ENCODE peak calls at places on chromosome 9, in eight cellular contexts. Y, F, K, V, L, S, Z and O are unnamed samples. For H3K4me1, the result is how much of the 10 kb centered on the place peaks cover.

GRCh38 chr9:2597483-2597882 is 24.1 kb upstream of the VLDLR start:
- DNase-seq in Y (no peak), F (no peak), K (no peak), V (no peak), L (no peak), S (no peak), Z (no peak), O (no peak)

GRCh38 chr9:127183814-127184582 is 61.6 kb upstream of the ANGPTL2 start:
- DNase-seq in Y (no peak), F (no peak), K (no peak), V (no peak), L (no peak), S (no peak), Z (peak), O (no peak)

GRCh38 chr9:37329576-37329975 is 92.9 kb upstream of the GRHPR start:
- DNase-seq in Y (no peak), F (peak), K (no peak), V (peak), L (no peak), S (no peak), Z (no peak), O (no peak)

GRCh38 chr9:5949103-5949699 is 58.5 kb downstream of the MLANA start:
- DNase-seq in Y (no peak), F (peak), K (peak), V (no peak), L (no peak), S (no peak), Z (no peak), O (no peak)

GRCh38 chr9:11158676-11159075 is 545.9 kb upstream of the PTPRD start:
- DNase-seq in Y (no peak), F (no peak), K (no peak), V (no peak), L (no peak), S (no peak), Z (no peak), O (no peak)

GRCh38 chr9:110126457-110126856 is 81.5 kb downstream of the C9orf152 start:
- DNase-seq in Y (no peak), F (no peak), K (no peak), V (no peak), L (no peak), S (no peak), Z (no peak), O (no peak)

GRCh38 chr9:121066850-121067249 is 7.9 kb upstream of the CNTRL start:
- DNase-seq in Y (no peak), F (no peak), K (no peak), V (no peak), L (no peak), S (no peak), Z (no peak), O (no peak)

GRCh38 chr9:124271660-124272059 is 13.9 kb downstream of the NEK6 start:
- DNase-seq in Y (peak), F (no peak), K (no peak), V (no peak), L (no peak), S (no peak), Z (no peak), O (no peak)

GRCh38 chr9:37574241-37574721 is 1.9 kb downstream of the FBXO10 start:
- DNase-seq in Y (no peak), F (no peak), K (no peak), V (peak), L (no peak), S (no peak), Z (no peak), O (no peak)

GRCh38 chr9:79237861-79238260 is 333.9 kb upstream of the TLE4 start:
- DNase-seq in Y (no peak), F (no peak), K (no peak), V (no peak), L (no peak), S (no peak), Z (no peak), O (no peak)

GRCh38 chr9:121743441-121744001 is 92.1 kb downstream of the DAB2IP start:
- DNase-seq in Y (peak), F (peak), K (peak), V (peak), L (peak), S (peak), Z (peak), O (peak)

GRCh38 chr9:121550569-121551512 is 51.2 kb upstream of the GGTA1 start:
- DNase-seq in Y (peak), F (peak), K (peak), V (peak), L (peak), S (peak), Z (peak), O (peak)

GRCh38 chr9:79764377-79764776 is 192.6 kb downstream of the TLE4 start:
- DNase-seq in Y (no peak), F (peak), K (no peak), V (no peak), L (no peak), S (no peak), Z (peak), O (no peak)

GRCh38 chr9:25519286-25519685 is 159.0 kb downstream of the TUSC1 start:
- DNase-seq in Y (no peak), F (peak), K (no peak), V (no peak), L (no peak), S (no peak), Z (no peak), O (no peak)

GRCh38 chr9:116475201-116475600 is 211.9 kb upstream of the TRIM32 start:
- DNase-seq in Y (no peak), F (peak), K (no peak), V (no peak), L (no peak), S (no peak), Z (no peak), O (no peak)

GRCh38 chr9:109584205-109584604 is 86.1 kb upstream of the PTPN3 start:
- DNase-seq in Y (no peak), F (no peak), K (no peak), V (peak), L (no peak), S (no peak), Z (no peak), O (no peak)

GRCh38 chr9:36144322-36145206 is 8.0 kb downstream of the GLIPR2 start:
- DNase-seq in Y (no peak), F (no peak), K (no peak), V (no peak), L (no peak), S (no peak), Z (no peak), O (no peak)

GRCh38 chr9:72557549-72557948 is 36.1 kb downstream of the TMC1 start:
- DNase-seq in Y (peak), F (peak), K (peak), V (peak), L (peak), S (peak), Z (peak), O (no peak)

GRCh38 chr9:88143179-88143578 is 4.9 kb upstream of the SPATA31C2 start:
- DNase-seq in Y (no peak), F (no peak), K (no peak), V (no peak), L (no peak), S (no peak), Z (no peak), O (no peak)

GRCh38 chr9:121636411-121636865 is 15.0 kb upstream of the DAB2IP start:
- DNase-seq in Y (no peak), F (peak), K (no peak), V (no peak), L (no peak), S (no peak), Z (peak), O (peak)

GRCh38 chr9:121930970-121931369 is 162.1 kb downstream of the TTLL11 start:
- DNase-seq in Y (no peak), F (no peak), K (no peak), V (no peak), L (no peak), S (no peak), Z (no peak), O (no peak)

GRCh38 chr9:134785325-134786108 is 95.1 kb upstream of the FCN2 start:
- DNase-seq in Y (no peak), F (no peak), K (no peak), V (no peak), L (no peak), S (no peak), Z (no peak), O (no peak)

GRCh38 chr9:109048822-109049221 is 35.5 kb upstream of the CTNNAL1 start:
- DNase-seq in Y (no peak), F (no peak), K (no peak), V (no peak), L (no peak), S (no peak), Z (no peak), O (no peak)

GRCh38 chr9:127065592-127065991 is 56.8 kb downstream of the ANGPTL2 start:
- DNase-seq in Y (no peak), F (peak), K (no peak), V (no peak), L (no peak), S (no peak), Z (no peak), O (no peak)

DNA sequence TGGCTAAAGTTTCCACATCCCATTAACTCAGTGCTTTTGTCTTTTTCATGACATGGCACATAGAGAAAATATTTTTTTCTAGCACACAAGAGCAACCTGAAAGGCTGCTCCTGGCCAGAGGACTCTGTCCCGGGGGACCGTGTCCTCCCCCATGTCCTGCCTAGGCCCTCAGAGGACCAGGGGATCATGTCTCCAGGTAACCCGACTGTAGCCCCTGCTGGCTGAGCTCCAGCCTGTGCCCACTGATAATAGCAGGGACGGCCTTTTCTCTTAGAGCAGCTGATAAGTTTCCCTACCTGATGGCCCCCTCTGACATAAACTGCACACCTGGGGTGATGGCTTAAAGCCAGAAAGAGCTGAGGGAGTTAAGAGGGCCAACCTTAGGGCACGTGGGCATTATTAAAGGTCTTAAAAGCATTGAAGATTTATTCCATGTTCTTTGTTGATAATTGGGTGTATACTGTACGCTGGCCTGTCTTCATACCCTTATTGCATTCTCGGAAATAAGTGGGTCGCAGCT is 5.9 kb downstream of the HDHD3 start:
- DNase-seq in Y (no peak), F (no peak), K (no peak), V (no peak), L (no peak), S (no peak), Z (no peak), O (no peak)
- H3K4me1 ChIP-seq in Y (under half), F (under half), K (under half), V (under half), L (under half), S (under half), Z (under half), O (under half)

GRCh38 chr9:128251701-128252100 is 24.1 kb downstream of the GOLGA2 start:
- DNase-seq in Y (no peak), F (no peak), K (no peak), V (no peak), L (no peak), S (no peak), Z (no peak), O (no peak)

GRCh38 chr9:128249558-128249913 is 26.3 kb downstream of the GOLGA2 start:
- DNase-seq in Y (no peak), F (no peak), K (no peak), V (no peak), L (no peak), S (no peak), Z (no peak), O (no peak)

GRCh38 chr9:128250839-128251558 is 24.8 kb downstream of the GOLGA2 start:
- DNase-seq in Y (no peak), F (no peak), K (no peak), V (peak), L (no peak), S (no peak), Z (no peak), O (no peak)

GRCh38 chr9:128252317-128253139 is 23.3 kb downstream of the GOLGA2 start:
- DNase-seq in Y (peak), F (no peak), K (no peak), V (no peak), L (peak), S (no peak), Z (no peak), O (no peak)

DNA sequence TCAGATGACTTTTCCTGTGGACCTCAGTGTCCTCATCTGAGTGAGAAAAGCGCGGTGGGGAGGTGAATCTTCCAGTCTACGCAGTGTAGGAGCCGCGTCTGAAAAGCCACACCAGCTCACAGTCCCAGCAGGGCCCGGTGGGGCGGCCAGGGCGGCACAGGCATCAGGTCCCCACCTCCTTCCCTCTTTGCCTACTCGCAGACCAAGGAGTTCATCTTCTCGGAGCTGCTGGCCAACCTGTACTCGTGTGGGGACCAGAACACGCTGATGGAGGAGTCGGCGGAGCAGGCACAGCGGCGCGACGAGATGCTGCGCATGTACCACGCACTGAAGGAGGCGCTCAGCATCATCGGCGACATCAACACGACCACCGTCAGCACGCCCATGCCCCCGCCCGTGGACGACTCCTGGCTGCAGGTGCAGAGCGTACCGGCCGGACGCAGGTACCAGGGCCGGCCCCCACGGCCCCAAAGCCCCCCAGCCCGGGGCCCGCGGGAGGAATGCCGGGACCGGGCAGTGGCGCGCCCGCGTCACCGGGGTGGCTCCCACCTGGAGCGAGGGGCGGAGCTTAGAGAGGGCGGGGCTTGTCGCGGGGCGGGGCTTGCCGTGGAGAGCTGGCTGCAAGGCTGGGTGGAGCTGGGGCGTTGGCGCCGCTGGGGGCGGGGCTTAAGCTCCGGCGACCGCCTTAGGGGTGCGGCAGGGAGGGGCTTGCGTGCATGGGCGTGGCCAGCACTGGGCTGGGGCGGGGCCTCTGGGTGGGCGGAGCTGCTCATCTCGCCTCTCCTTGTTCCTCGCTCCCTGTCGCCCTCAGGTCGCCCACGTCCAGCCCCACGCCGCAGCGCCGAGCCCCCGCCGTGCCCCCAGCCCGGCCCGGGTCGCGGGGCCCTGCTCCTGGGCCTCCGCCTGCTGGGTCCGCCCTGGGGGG is 25.6 kb downstream of the GOLGA2 start:
- DNase-seq in Y (peak), F (peak), K (peak), V (peak), L (peak), S (peak), Z (peak), O (peak)
- H3K27ac ChIP-seq in Y (no peak), F (peak), K (no peak), V (no peak), L (no peak), S (peak), Z (no peak), O (peak)

GRCh38 chr9:69891696-69892095 is 71.1 kb downstream of the CFAP95 start:
- DNase-seq in Y (no peak), F (no peak), K (no peak), V (no peak), L (no peak), S (no peak), Z (no peak), O (no peak)
- TF ChIP-seq CTCF in Y (no peak), F (no peak), K (no peak), V (no peak), L (no peak), S (no peak), Z (no peak), O (no peak)

GRCh38 chr9:136855461-136856077 is 3.4 kb downstream of the MAMDC4 start:
- DNase-seq in Y (peak), F (no peak), K (no peak), V (no peak), L (peak), S (no peak), Z (no peak), O (no peak)
- H3K4me1 ChIP-seq in Y (under half), F (under half), K (under half), V (under half), L (under half), S (under half), Z (under half), O (under half)

DNA sequence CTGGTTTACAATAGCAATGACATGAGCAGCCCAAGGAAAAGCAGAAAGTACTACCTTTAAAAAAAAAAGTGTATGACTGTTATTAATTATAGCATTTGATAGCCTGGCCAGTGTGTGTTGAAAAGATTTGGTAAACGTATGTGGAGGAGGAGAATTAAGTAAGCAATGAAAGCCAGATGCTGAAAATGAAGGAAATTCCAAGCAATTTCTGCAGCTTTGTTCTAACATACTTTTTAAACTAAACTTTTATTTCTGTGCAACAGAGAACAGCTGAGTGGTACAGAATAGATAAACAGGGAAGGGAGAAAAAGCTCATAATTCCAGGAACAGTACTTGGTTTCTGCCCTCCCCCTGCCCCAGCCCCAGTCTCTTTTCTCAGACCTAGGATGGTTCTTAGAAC is 252.6 kb downstream of the ADAMTSL1 start:
- DNase-seq in Y (no peak), F (no peak), K (no peak), V (no peak), L (no peak), S (no peak), Z (no peak), O (no peak)
- H3K27ac ChIP-seq in Y (no peak), F (no peak), K (no peak), V (no peak), L (no peak), S (no peak), Z (peak), O (no peak)

GRCh38 chr9:123267481-123268239 is 726 bp downstream of the STRBP start:
- DNase-seq in Y (peak), F (no peak), K (peak), V (peak), L (peak), S (peak), Z (peak), O (no peak)

GRCh38 chr9:123268950-123269302 is 540 bp upstream of the STRBP start:
- DNase-seq in Y (no peak), F (no peak), K (no peak), V (no peak), L (no peak), S (no peak), Z (no peak), O (no peak)

GRCh38 chr9:123269316-123269715 is 930 bp upstream of the STRBP start:
- DNase-seq in Y (peak), F (no peak), K (no peak), V (no peak), L (no peak), S (no peak), Z (no peak), O (no peak)

GRCh38 chr9:123266655-123267421 is 1.5 kb downstream of the STRBP start:
- DNase-seq in Y (peak), F (no peak), K (no peak), V (no peak), L (no peak), S (no peak), Z (no peak), O (no peak)

GRCh38 chr9:123268240-123268949 is at the start of gene STRBP:
- DNase-seq in Y (peak), F (peak), K (peak), V (peak), L (peak), S (peak), Z (peak), O (peak)
- TF ChIP-seq CTCF in Y (no peak), F (no peak), K (no peak), V (peak), L (no peak), S (no peak), Z (no peak), O (no peak)